ENCODE peak calls at places on chromosomes 1 and 21, in five cellular contexts. Y is GM12878, U is IMR-90, V is A549, A is K562. M is an unnamed sample.

GRCh38 chr1:104780470-104781078 is 1030.9 kb downstream of the AMY1C start:
- DNase-seq in Y (no peak), U (peak), V (no peak), A (peak), M (peak)

GRCh38 chr1:154534263-154534844 is 24.1 kb downstream of the UBE2Q1 start:
- DNase-seq in Y (no peak), U (peak), V (peak), A (peak), M (peak)

GRCh38 chr21:18899261-18899660 is 495.7 kb upstream of the TMPRSS15 start:
- DNase-seq in Y (no peak), U (no peak), V (no peak), A (no peak), M (no peak)

GRCh38 chr1:48002142-48002541 is 5.0 kb upstream of the TRABD2B start:
- DNase-seq in Y (no peak), U (no peak), V (no peak), A (no peak), M (no peak)

GRCh38 chr1:202599669-202600431 is 110.4 kb downstream of the SYT2 start:
- DNase-seq in Y (no peak), U (peak), V (peak), A (peak), M (peak)

GRCh38 chr1:32321712-32322291 is 14.2 kb downstream of the MARCKSL1 start:
- DNase-seq in Y (no peak), U (no peak), V (peak), A (no peak), M (no peak)

GRCh38 chr1:10188133-10188532 is 22.2 kb upstream of the KIF1B start:
- DNase-seq in Y (no peak), U (no peak), V (no peak), A (no peak), M (no peak)

GRCh38 chr21:32826317-32827167 is 55.0 kb upstream of the PAXBP1 start:
- DNase-seq in Y (peak), U (peak), V (peak), A (peak), M (peak)

GRCh38 chr1:93602101-93602500 is 79.5 kb downstream of the BCAR3 start:
- DNase-seq in Y (no peak), U (no peak), V (no peak), A (no peak), M (no peak)

GRCh38 chr1:60068393-60069045 is 5.1 kb downstream of the C1orf87 start:
- DNase-seq in Y (no peak), U (no peak), V (no peak), A (no peak), M (peak)

GRCh38 chr1:110477445-110477957 is 26.6 kb downstream of the PROK1 start:
- DNase-seq in Y (no peak), U (no peak), V (peak), A (no peak), M (no peak)

DNA sequence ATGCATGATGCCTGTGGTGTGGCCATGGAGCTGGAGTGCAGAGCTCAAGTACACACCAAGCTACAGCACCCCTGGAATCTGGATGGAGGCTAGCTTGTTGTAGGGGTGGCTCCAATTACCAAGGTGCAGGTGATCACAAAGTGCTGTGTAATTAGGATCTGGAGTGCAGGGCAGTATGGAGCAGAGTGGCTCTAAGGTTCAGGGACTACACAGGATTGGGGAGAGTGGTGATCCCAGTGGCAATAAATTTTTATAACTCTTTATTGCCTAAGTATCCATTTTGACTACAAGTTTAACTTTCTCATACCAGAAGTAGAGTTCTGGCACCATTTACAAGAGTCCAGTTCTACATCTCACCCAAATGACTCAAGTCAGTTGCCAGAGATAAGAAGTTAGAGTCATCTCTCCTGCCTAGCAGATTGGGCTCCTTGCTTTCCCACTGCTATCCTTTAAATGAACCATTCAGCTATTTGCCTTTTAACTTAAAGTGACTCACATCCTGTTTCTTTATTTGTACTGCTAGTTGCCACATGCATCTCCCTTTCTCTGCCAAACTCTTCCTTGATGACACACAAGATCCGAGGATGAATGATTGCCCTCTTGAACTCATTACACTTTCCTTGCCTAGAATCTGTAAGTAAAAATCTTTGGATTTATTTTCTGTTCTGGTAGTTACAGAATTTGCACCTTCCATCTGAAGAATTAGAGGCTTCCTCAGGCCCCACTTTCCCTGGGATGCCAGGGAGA is 427.2 kb downstream of the KCNT2 start:
- DNase-seq in Y (no peak), U (peak), V (peak), A (no peak), M (no peak)
- TF ChIP-seq SMC3 in Y (no peak), U (no peak), V (no peak), A (no peak), M (no peak)

GRCh38 chr1:24526940-24527542 is 24.4 kb downstream of the RCAN3 start:
- DNase-seq in Y (no peak), U (peak), V (peak), A (peak), M (peak)
- TF ChIP-seq SMC3 in Y (peak), U (peak), V (peak), A (no peak), M (peak)

GRCh38 chr1:43438006-43438405 is 15.7 kb downstream of the HYI start:
- DNase-seq in Y (no peak), U (no peak), V (no peak), A (no peak), M (no peak)
- TF ChIP-seq SMC3 in Y (no peak), U (no peak), V (no peak), A (no peak), M (no peak)

GRCh38 chr1:80925130-80925780 is 875.5 kb upstream of the ADGRL2 start:
- DNase-seq in Y (no peak), U (no peak), V (no peak), A (no peak), M (no peak)
- TF ChIP-seq SMC3 in Y (no peak), U (no peak), V (no peak), A (no peak), M (no peak)